ENCODE peak calls at places on chromosome 10, in five cellular contexts. F, J, V, S and W are unnamed samples.

GRCh38 chr10:100186813-100187212 is 984 bp upstream of the ERLIN1 start:
- DNase-seq in F (no peak), J (peak), V (no peak), S (peak), W (no peak)

GRCh38 chr10:125160856-125161569 is 650 bp upstream of the CTBP2 start:
- DNase-seq in F (peak), J (peak), V (peak), S (peak), W (peak)

GRCh38 chr10:116875897-116876296 is 26.6 kb downstream of the ENO4 start:
- DNase-seq in F (no peak), J (no peak), V (no peak), S (no peak), W (no peak)

GRCh38 chr10:99329238-99329890 is at the start of gene CNNM1:
- DNase-seq in F (no peak), J (peak), V (no peak), S (peak), W (no peak)

GRCh38 chr10:45545150-45545549 is 127.4 kb downstream of the ZFAND4 start:
- DNase-seq in F (no peak), J (no peak), V (no peak), S (no peak), W (no peak)

GRCh38 chr10:106919798-106920382 is 244.6 kb downstream of the SORCS1 start:
- DNase-seq in F (no peak), J (no peak), V (no peak), S (no peak), W (no peak)

GRCh38 chr10:3068968-3069737 is 1.8 kb downstream of the PFKP start:
- DNase-seq in F (no peak), J (no peak), V (no peak), S (no peak), W (no peak)

GRCh38 chr10:91910467-91910866 is 1.2 kb upstream of the FGFBP3 start:
- DNase-seq in F (no peak), J (no peak), V (no peak), S (no peak), W (no peak)